ENCODE peak calls at places on chromosomes 12 and 14, in seven cellular contexts. C, E, G, K, Y, Z and H are unnamed samples.

GRCh38 chr12:30694412-30694955 is 1.2 kb downstream of the IPO8 start:
- DNase-seq in C (no peak), Z (peak; percentile 36), E (no peak), K (no peak), Y (no peak), G (peak; percentile 37), H (no peak)

GRCh38 chr12:52713960-52714886 is 10.9 kb upstream of the KRT77 start:
- DNase-seq in Z (no peak), C (no peak), E (no peak), Y (no peak), G (no peak), K (no peak), H (no peak)

GRCh38 chr12:65824314-65824563 is at the start of gene HMGA2:
- DNase-seq in Z (peak; percentile 89), E (no peak), C (no peak), Y (peak; percentile 39), K (no peak), G (no peak), H (no peak)

GRCh38 chr12:123363385-123363742 is 1.3 kb downstream of the SBNO1 start:
- DNase-seq in G (no peak), Z (no peak), C (no peak), Y (no peak), E (no peak), K (no peak), H (peak; percentile 14)

GRCh38 chr12:120368789-120369475 is at the start of gene MSI1:
- DNase-seq in C (no peak), Y (no peak), Z (no peak), K (no peak), E (no peak), G (no peak), H (no peak)

GRCh38 chr12:24822121-24822899 is 126.6 kb downstream of the BCAT1 start:
- DNase-seq in E (no peak), K (no peak), Z (peak; percentile 90), Y (no peak), G (no peak), C (no peak), H (peak; percentile 92)

GRCh38 chr12:104108755-104109445 is 29.1 kb downstream of the NFYB start:
- DNase-seq in Z (peak; percentile 88), E (peak; percentile 66), Y (peak; percentile 58), K (peak; percentile 76), G (peak; percentile 54), C (peak; percentile 86), H (peak; percentile 88)

GRCh38 chr14:68866991-68867533 is 74.2 kb upstream of the ZFP36L1 start:
- DNase-seq in E (peak; percentile 40), K (no peak), C (no peak), Z (no peak), G (no peak), Y (no peak), H (no peak)